ENCODE peak calls at places on chromosomes 1 and 21, in four cellular contexts. S is transverse colon, X is Karpas-422, I is lung. B is an unnamed sample.
A peak's percentile ranks its signal among the peaks of the same experiment; 100 is the strongest.

GRCh38 chr1:22166439-22166838 is 23.5 kb upstream of the WNT4 start:
- DNase-seq in I (no peak), X (no peak), S (no peak), B (no peak)

GRCh38 chr1:31834501-31834900 is 18.7 kb upstream of the SPOCD1 start:
- DNase-seq in S (peak; percentile 19), I (no peak), X (peak; percentile 71), B (no peak)

GRCh38 chr1:180941518-180942275 is 29.0 kb downstream of the KIAA1614 start:
- DNase-seq in X (no peak), I (no peak), S (no peak), B (no peak)

GRCh38 chr1:202710070-202711025 is at the start of gene SYT2:
- DNase-seq in S (peak; percentile 16), I (no peak), X (no peak), B (peak; percentile 62)

GRCh38 chr1:53279556-53280160 is 41.3 kb upstream of the MAGOH start:
- DNase-seq in I (no peak), X (no peak), S (no peak), B (no peak)

GRCh38 chr1:34779526-34779925 is 1.5 kb upstream of the GJB3 start:
- DNase-seq in S (no peak), I (no peak), X (no peak), B (peak; percentile 24)

GRCh38 chr1:202590119-202590518 is 120.1 kb downstream of the SYT2 start:
- DNase-seq in X (no peak), S (no peak), I (no peak), B (no peak)

GRCh38 chr1:152461544-152461943 is 47.5 kb upstream of the CRNN start:
- DNase-seq in S (peak; percentile 51), X (peak; percentile 90), I (peak; percentile 51), B (no peak)

GRCh38 chr1:14296795-14297194 is 301.7 kb upstream of the KAZN start:
- DNase-seq in S (no peak), I (no peak), X (no peak), B (no peak)

GRCh38 chr1:9591669-9592509 is 3.2 kb downstream of the TMEM201 start:
- DNase-seq in I (no peak), X (no peak), S (no peak), B (peak; percentile 61)

GRCh38 chr1:209787551-209787950 is 3.2 kb upstream of the C1orf74 start:
- DNase-seq in I (peak; percentile 56), X (no peak), S (peak; percentile 54), B (no peak)

GRCh38 chr1:20494609-20495311 is 8.8 kb upstream of the CAMK2N1 start:
- DNase-seq in I (no peak), X (no peak), S (no peak), B (no peak)

GRCh38 chr1:80392529-80392928 is 1386.0 kb upstream of the ADGRL4 start:
- DNase-seq in X (no peak), S (no peak), I (no peak), B (no peak)

GRCh38 chr1:198019126-198019525 is 102.0 kb downstream of the LHX9 start:
- DNase-seq in X (no peak), S (no peak), I (no peak), B (no peak)

GRCh38 chr1:106907795-106908194 is 148.7 kb upstream of the PRMT6 start:
- DNase-seq in S (no peak), X (no peak), I (no peak), B (no peak)

GRCh38 chr1:111615874-111616715 is 3.5 kb upstream of the RAP1A start:
- DNase-seq in I (no peak), S (no peak), X (peak; percentile 60), B (no peak)

GRCh38 chr1:160711528-160712311 is at the start of gene CD48:
- DNase-seq in S (no peak), X (peak; percentile 75), I (no peak), B (no peak)

GRCh38 chr1:217048104-217048707 is 325.0 kb upstream of the ESRRG start:
- DNase-seq in I (no peak), S (no peak), X (peak; percentile 80), B (no peak)

GRCh38 chr1:36609241-36610027 is 126.7 kb upstream of the CSF3R start:
- DNase-seq in I (peak; percentile 33), X (peak; percentile 91), S (peak; percentile 40), B (no peak)

GRCh38 chr1:207004931-207005830 is 27.4 kb downstream of the C1orf116 start:
- DNase-seq in I (peak; percentile 65), X (peak; percentile 63), S (peak; percentile 76), B (no peak)

GRCh38 chr1:66435541-66435940 is 98.4 kb upstream of the SGIP1 start:
- DNase-seq in S (no peak), I (no peak), X (no peak), B (no peak)

GRCh38 chr1:182589520-182589919 is 464 bp upstream of the RNASEL start:
- DNase-seq in X (peak; percentile 47), I (no peak), S (no peak), B (no peak)

GRCh38 chr1:176515310-176515709 is 52.3 kb downstream of the PAPPA2 start:
- DNase-seq in I (no peak), X (no peak), S (no peak), B (no peak)

GRCh38 chr21:45410151-45410864 is 5.3 kb downstream of the COL18A1 start:
- DNase-seq in I (no peak), S (no peak), X (no peak), B (no peak)

GRCh38 chr21:16468191-16468590 is 738.4 kb downstream of the USP25 start:
- DNase-seq in S (no peak), I (no peak), X (no peak), B (no peak)

GRCh38 chr1:93846929-93847810 is 31.8 kb downstream of the DNTTIP2 start:
- DNase-seq in I (peak; percentile 80), S (peak; percentile 92), X (peak; percentile 95), B (peak; percentile 94)

GRCh38 chr1:93847811-93848288 is 31.2 kb downstream of the DNTTIP2 start:
- DNase-seq in I (peak; percentile 68), X (peak; percentile 83), S (peak; percentile 73), B (peak; percentile 86)

GRCh38 chr1:93844262-93845045 is 34.6 kb downstream of the DNTTIP2 start:
- DNase-seq in X (peak; percentile 82), S (peak; percentile 40), I (peak; percentile 46), B (no peak)

GRCh38 chr1:93845554-93846150 is 33.4 kb downstream of the DNTTIP2 start:
- DNase-seq in S (peak; percentile 11), X (no peak), I (no peak), B (no peak)

DNA sequence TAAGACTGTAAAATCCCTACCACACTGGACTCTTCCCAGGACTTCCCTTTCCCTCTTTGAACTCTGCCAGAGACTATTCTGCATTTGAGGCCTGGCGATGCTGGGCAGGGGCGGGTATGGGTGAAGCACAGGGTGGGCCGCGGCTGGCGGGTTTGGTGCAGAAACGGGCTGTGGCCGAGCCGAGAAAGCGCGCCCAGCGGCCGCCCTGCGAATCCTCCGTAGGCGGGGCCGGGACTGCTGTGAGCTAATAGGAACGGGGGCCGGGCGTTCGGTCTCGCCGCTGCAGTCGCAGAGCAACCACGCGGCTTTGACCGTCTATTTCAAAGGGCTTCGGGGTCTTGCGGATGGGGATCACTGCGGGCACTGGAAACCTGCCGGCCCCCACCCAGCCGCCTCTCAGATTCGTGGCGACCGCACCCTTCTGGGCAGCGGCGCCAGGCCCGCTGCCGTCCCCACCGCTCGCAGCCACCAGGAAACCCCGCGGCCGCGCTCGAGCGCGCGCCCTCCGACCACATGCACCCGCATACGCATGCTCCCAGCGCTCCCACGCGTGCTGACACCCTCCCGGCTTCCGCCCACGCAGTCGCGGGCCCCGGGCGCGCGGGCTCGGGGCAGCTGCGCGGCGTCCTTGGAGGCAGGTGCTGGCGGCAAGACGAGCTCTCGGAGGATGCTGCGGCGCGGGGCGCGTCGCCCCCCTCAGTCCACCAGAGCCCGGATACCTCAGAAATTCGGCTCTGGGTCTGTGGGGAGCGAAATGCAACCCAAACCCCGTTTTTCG is 32.7 kb downstream of the DNTTIP2 start:
- DNase-seq in S (peak; percentile 91), I (peak; percentile 88), X (peak; percentile 96), B (peak; percentile 97)
- H3K27ac ChIP-seq in S (peak overlapping the region; percentile 94), I (peak overlapping the region; percentile 97), X (peak overlapping the region; percentile 74), B (peak overlapping the region; percentile 92)

GRCh38 chr1:40948741-40949528 is 30.6 kb upstream of the CTPS1 start:
- DNase-seq in S (peak; percentile 58), X (peak; percentile 88), I (peak; percentile 66), B (no peak)

GRCh38 chr1:40944841-40945430 is 34.6 kb upstream of the CTPS1 start:
- DNase-seq in I (no peak), S (no peak), X (no peak), B (no peak)

GRCh38 chr1:40939320-40940059 is 40.0 kb upstream of the CTPS1 start:
- DNase-seq in X (no peak), S (peak; percentile 17), I (no peak), B (no peak)

GRCh38 chr1:40945491-40945973 is 34.0 kb upstream of the CTPS1 start:
- DNase-seq in X (no peak), S (no peak), I (no peak), B (no peak)

GRCh38 chr1:40944326-40944725 is 35.2 kb upstream of the CTPS1 start:
- DNase-seq in S (peak; percentile 19), I (no peak), X (no peak), B (peak; percentile 54)
- H3K27ac ChIP-seq in S (peak overlapping the region; percentile 87), I (no peak overlapping the region), X (no peak overlapping the region), B (peak overlapping the region; percentile 74)

GRCh38 chr1:94970783-94971182 is 43.9 kb upstream of the CNN3 start:
- DNase-seq in I (no peak), X (no peak), S (no peak), B (no peak)
- H3K27ac ChIP-seq in I (peak overlapping the region; percentile 10), X (no peak overlapping the region), S (peak overlapping the region; percentile 38), B (no peak overlapping the region)

DNA sequence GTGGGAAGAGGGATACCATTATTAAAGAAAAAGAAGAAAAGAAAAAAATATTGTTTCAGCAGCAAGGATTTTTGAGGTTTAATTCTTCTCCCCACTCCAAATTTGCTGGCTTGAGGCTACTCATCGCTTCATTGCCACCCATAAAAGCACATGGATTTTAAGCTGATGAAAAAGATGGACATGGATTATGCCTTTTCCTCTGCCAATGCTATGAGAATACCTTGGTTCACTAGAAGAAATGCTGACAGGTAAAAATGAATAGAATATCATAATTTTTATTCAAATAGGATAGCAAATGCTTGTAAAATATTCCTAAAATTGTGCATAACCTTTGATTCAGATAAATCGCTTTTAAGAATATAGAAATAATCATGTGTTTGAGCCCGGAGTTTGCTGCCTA is 289.7 kb upstream of the DPYD start:
- DNase-seq in X (no peak), I (no peak), S (no peak), B (no peak)
- H3K27ac ChIP-seq in X (no peak overlapping the region), I (no peak overlapping the region), S (no peak overlapping the region), B (no peak overlapping the region)

DNA sequence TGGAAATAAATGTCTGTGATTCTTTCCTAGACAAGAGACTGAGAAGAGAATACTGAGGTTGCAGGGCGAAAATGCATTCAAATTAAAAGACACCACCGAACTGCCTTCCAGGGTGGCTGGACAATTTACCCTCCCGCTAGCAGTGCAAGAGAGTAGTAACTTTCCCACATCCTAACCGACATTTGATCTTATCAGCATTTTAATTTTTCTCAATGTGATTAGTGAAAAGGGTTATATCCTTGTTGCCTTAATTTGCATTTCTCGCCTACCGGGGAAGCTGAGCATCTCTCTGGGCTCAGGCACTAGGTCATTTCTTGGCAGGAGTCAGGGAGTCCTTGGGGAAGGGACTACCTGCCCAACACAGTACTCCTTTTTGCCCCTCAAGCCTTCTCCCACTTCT is 2.8 kb downstream of the TNFRSF8 start:
- DNase-seq in X (no peak), S (no peak), I (no peak), B (no peak)
- H3K27ac ChIP-seq in X (no peak overlapping the region), S (no peak overlapping the region), I (no peak overlapping the region), B (no peak overlapping the region)

GRCh38 chr1:167441222-167441621 is 77.1 kb downstream of the CD247 start:
- DNase-seq in X (no peak), S (no peak), I (no peak), B (no peak)
- H3K27ac ChIP-seq in X (no peak overlapping the region), S (peak overlapping the region; percentile 82), I (no peak overlapping the region), B (no peak overlapping the region)

GRCh38 chr1:12450090-12450764 is 167.8 kb downstream of the DHRS3 start:
- DNase-seq in S (no peak), X (no peak), I (no peak), B (no peak)
- H3K27ac ChIP-seq in S (peak overlapping the region; percentile 61), X (no peak overlapping the region), I (peak overlapping the region; percentile 48), B (peak overlapping the region; percentile 56)